ENCODE peak calls at places on chromosome 20, in four cellular contexts. N is NCI-H187 treated with DMSO at 0.1 percent for 48 hours, Q is NAMALWA, U is LoVo. L is an unnamed sample.

GRCh38 chr20:41175727-41176330 is 38.5 kb downstream of the PLCG1 start:
- DNase-seq in N (no peak), Q (no peak), U (no peak), L (no peak)

GRCh38 chr20:24772667-24773066 is 176.4 kb upstream of the CST7 start:
- DNase-seq in N (no peak), Q (no peak), U (no peak), L (no peak)

GRCh38 chr20:32925481-32926196 is 66.9 kb downstream of the EFCAB8 start:
- DNase-seq in N (no peak), Q (no peak), U (no peak), L (no peak)

GRCh38 chr20:10716855-10717254 is 43.1 kb upstream of the JAG1 start:
- DNase-seq in N (no peak), Q (no peak), U (no peak), L (no peak)

GRCh38 chr20:31617432-31618104 is 12.5 kb downstream of the ID1 start:
- DNase-seq in N (no peak), Q (no peak), U (no peak), L (no peak)

GRCh38 chr20:20491110-20491783 is 123.3 kb downstream of the INSM1 start:
- DNase-seq in N (no peak), Q (no peak), U (no peak), L (no peak)

GRCh38 chr20:45297786-45298497 is 8.7 kb upstream of the RBPJL start:
- DNase-seq in N (no peak), Q (no peak), U (no peak), L (peak; percentile 39)

GRCh38 chr20:17725094-17725835 is 25.5 kb downstream of the BANF2 start:
- DNase-seq in N (peak; percentile 35), Q (no peak), U (no peak), L (no peak)

GRCh38 chr20:17228624-17229061 is 1.8 kb downstream of the PCSK2 start:
- DNase-seq in N (no peak), Q (no peak), U (no peak), L (no peak)

GRCh38 chr20:8589956-8590355 is 457.9 kb downstream of the PLCB1 start:
- DNase-seq in N (no peak), Q (no peak), U (no peak), L (no peak)

GRCh38 chr20:47758517-47759450 is 26.5 kb downstream of the SULF2 start:
- DNase-seq in N (no peak), Q (no peak), U (no peak), L (no peak)

GRCh38 chr20:52235129-52235528 is 43.5 kb upstream of the ZFP64 start:
- DNase-seq in N (no peak), Q (no peak), U (no peak), L (no peak)

GRCh38 chr20:63049561-63050221 is 42.9 kb upstream of the BHLHE23 start:
- DNase-seq in N (no peak), Q (no peak), U (no peak), L (no peak)

GRCh38 chr20:10370091-10370887 is 63.7 kb downstream of the MKKS start:
- DNase-seq in N (no peak), Q (no peak), U (no peak), L (no peak)

GRCh38 chr20:48823960-48824497 is 3.8 kb downstream of the PREX1 start:
- DNase-seq in N (no peak), Q (no peak), U (no peak), L (no peak)

GRCh38 chr20:51665543-51666118 is 102.6 kb downstream of the ATP9A start:
- DNase-seq in N (no peak), Q (no peak), U (peak; percentile 37), L (no peak)

GRCh38 chr20:33826270-33826897 is 15.2 kb downstream of the CHMP4B start:
- DNase-seq in N (no peak), Q (no peak), U (no peak), L (no peak)

GRCh38 chr20:22581437-22582385 is 2.7 kb downstream of the FOXA2 start:
- DNase-seq in N (no peak), Q (no peak), U (no peak), L (no peak)

GRCh38 chr20:60074276-60074675 is 116.1 kb downstream of the CDH26 start:
- DNase-seq in N (no peak), Q (no peak), U (no peak), L (no peak)

GRCh38 chr20:53070714-53071392 is 98.7 kb downstream of the TSHZ2 start:
- DNase-seq in N (no peak), Q (no peak), U (no peak), L (peak; percentile 6)